ENCODE peak calls at places on chromosome 14, in ten cellular contexts. One of them, this sample, is unnamed.

GRCh38 chr14:93029911-93030555 is 85.7 kb downstream of the ITPK1 start:
- DNase-seq in cardiac muscle cell: no peak
- DNase-seq in neural progenitor cell: no peak
- DNase-seq in hippocampal formation: peak; percentile 20
- DNase-seq in thoracic aorta: no peak
- DNase-seq in T-helper 1 cell: no peak
- DNase-seq in A549: no peak
- DNase-seq in myocyte: no peak
- DNase-seq in CD8-positive, alpha-beta T cell: no peak
- DNase-seq in HT1080: no peak
- DNase-seq in this sample: no peak

GRCh38 chr14:104081951-104082464 is 3.5 kb upstream of the ASPG start:
- DNase-seq in cardiac muscle cell: no peak
- DNase-seq in neural progenitor cell: no peak
- DNase-seq in hippocampal formation: no peak
- DNase-seq in thoracic aorta: no peak
- DNase-seq in T-helper 1 cell: no peak
- DNase-seq in A549: no peak
- DNase-seq in myocyte: no peak
- DNase-seq in CD8-positive, alpha-beta T cell: no peak
- DNase-seq in HT1080: no peak
- DNase-seq in this sample: no peak

GRCh38 chr14:44564908-44565307 is 57.8 kb upstream of the FSCB start:
- DNase-seq in cardiac muscle cell: peak; percentile 18
- DNase-seq in neural progenitor cell: no peak
- DNase-seq in hippocampal formation: no peak
- DNase-seq in thoracic aorta: no peak
- DNase-seq in T-helper 1 cell: no peak
- DNase-seq in A549: no peak
- DNase-seq in myocyte: no peak
- DNase-seq in CD8-positive, alpha-beta T cell: no peak
- DNase-seq in HT1080: peak; percentile 12
- DNase-seq in this sample: no peak

GRCh38 chr14:32940711-32941667 is 2.3 kb downstream of the NPAS3 start:
- DNase-seq in cardiac muscle cell: no peak
- DNase-seq in neural progenitor cell: no peak
- DNase-seq in hippocampal formation: no peak
- DNase-seq in thoracic aorta: no peak
- DNase-seq in T-helper 1 cell: no peak
- DNase-seq in A549: no peak
- DNase-seq in myocyte: no peak
- DNase-seq in CD8-positive, alpha-beta T cell: no peak
- DNase-seq in HT1080: no peak
- DNase-seq in this sample: no peak

GRCh38 chr14:104286496-104286895 is 148.1 kb downstream of the KIF26A start:
- DNase-seq in cardiac muscle cell: no peak
- DNase-seq in neural progenitor cell: no peak
- DNase-seq in hippocampal formation: no peak
- DNase-seq in thoracic aorta: no peak
- DNase-seq in T-helper 1 cell: no peak
- DNase-seq in A549: no peak
- DNase-seq in myocyte: no peak
- DNase-seq in CD8-positive, alpha-beta T cell: no peak
- DNase-seq in HT1080: no peak
- DNase-seq in this sample: no peak

GRCh38 chr14:70707138-70708038 is 65.7 kb downstream of the TTC9 start:
- DNase-seq in cardiac muscle cell: peak; percentile 63
- DNase-seq in neural progenitor cell: no peak
- DNase-seq in hippocampal formation: no peak
- DNase-seq in thoracic aorta: no peak
- DNase-seq in T-helper 1 cell: no peak
- DNase-seq in A549: no peak
- DNase-seq in myocyte: peak; percentile 80
- DNase-seq in CD8-positive, alpha-beta T cell: no peak
- DNase-seq in HT1080: peak; percentile 91
- DNase-seq in this sample: no peak

GRCh38 chr14:25032092-25032784 is 17.7 kb downstream of the STXBP6 start:
- DNase-seq in cardiac muscle cell: no peak
- DNase-seq in neural progenitor cell: no peak
- DNase-seq in hippocampal formation: no peak
- DNase-seq in thoracic aorta: no peak
- DNase-seq in T-helper 1 cell: no peak
- DNase-seq in A549: no peak
- DNase-seq in myocyte: no peak
- DNase-seq in CD8-positive, alpha-beta T cell: no peak
- DNase-seq in HT1080: peak; percentile 67
- DNase-seq in this sample: no peak

GRCh38 chr14:72737560-72737943 is 156.3 kb downstream of the DPF3 start:
- DNase-seq in cardiac muscle cell: no peak
- DNase-seq in neural progenitor cell: no peak
- DNase-seq in hippocampal formation: no peak
- DNase-seq in thoracic aorta: no peak
- DNase-seq in T-helper 1 cell: no peak
- DNase-seq in A549: no peak
- DNase-seq in myocyte: no peak
- DNase-seq in CD8-positive, alpha-beta T cell: no peak
- DNase-seq in HT1080: no peak
- DNase-seq in this sample: no peak

GRCh38 chr14:28767851-28768548 is 1.4 kb downstream of the FOXG1 start:
- DNase-seq in cardiac muscle cell: no peak
- DNase-seq in neural progenitor cell: peak; percentile 78
- DNase-seq in hippocampal formation: no peak
- DNase-seq in thoracic aorta: no peak
- DNase-seq in T-helper 1 cell: no peak
- DNase-seq in A549: no peak
- DNase-seq in myocyte: no peak
- DNase-seq in CD8-positive, alpha-beta T cell: no peak
- DNase-seq in HT1080: no peak
- DNase-seq in this sample: no peak

GRCh38 chr14:93744876-93745275 is 43.4 kb downstream of the PRIMA1 start:
- DNase-seq in cardiac muscle cell: no peak
- DNase-seq in neural progenitor cell: no peak
- DNase-seq in hippocampal formation: no peak
- DNase-seq in thoracic aorta: no peak
- DNase-seq in T-helper 1 cell: no peak
- DNase-seq in A549: no peak
- DNase-seq in myocyte: no peak
- DNase-seq in CD8-positive, alpha-beta T cell: no peak
- DNase-seq in HT1080: no peak
- DNase-seq in this sample: no peak

GRCh38 chr14:104972301-104973211 is 5.6 kb downstream of the AHNAK2 start:
- DNase-seq in cardiac muscle cell: no peak
- DNase-seq in neural progenitor cell: no peak
- DNase-seq in hippocampal formation: no peak
- DNase-seq in thoracic aorta: no peak
- DNase-seq in T-helper 1 cell: no peak
- DNase-seq in A549: peak; percentile 79
- DNase-seq in myocyte: peak; percentile 93
- DNase-seq in CD8-positive, alpha-beta T cell: no peak
- DNase-seq in HT1080: peak; percentile 92
- DNase-seq in this sample: no peak

GRCh38 chr14:64200170-64200569 is 94.0 kb downstream of the ESR2 start:
- DNase-seq in cardiac muscle cell: no peak
- DNase-seq in neural progenitor cell: no peak
- DNase-seq in hippocampal formation: no peak
- DNase-seq in thoracic aorta: no peak
- DNase-seq in T-helper 1 cell: no peak
- DNase-seq in A549: no peak
- DNase-seq in myocyte: no peak
- DNase-seq in CD8-positive, alpha-beta T cell: no peak
- DNase-seq in HT1080: no peak
- DNase-seq in this sample: no peak

GRCh38 chr14:96206461-96206860 is 1.8 kb downstream of the BDKRB2 start:
- DNase-seq in cardiac muscle cell: no peak
- DNase-seq in neural progenitor cell: no peak
- DNase-seq in hippocampal formation: no peak
- DNase-seq in thoracic aorta: no peak
- DNase-seq in T-helper 1 cell: no peak
- DNase-seq in A549: no peak
- DNase-seq in myocyte: no peak
- DNase-seq in CD8-positive, alpha-beta T cell: no peak
- DNase-seq in HT1080: no peak
- DNase-seq in this sample: no peak

GRCh38 chr14:105850853-105851581 is 324.6 kb downstream of the TMEM121 start:
- DNase-seq in cardiac muscle cell: no peak
- DNase-seq in neural progenitor cell: no peak
- DNase-seq in hippocampal formation: no peak
- DNase-seq in thoracic aorta: no peak
- DNase-seq in T-helper 1 cell: no peak
- DNase-seq in A549: no peak
- DNase-seq in myocyte: no peak
- DNase-seq in CD8-positive, alpha-beta T cell: peak; percentile 8
- DNase-seq in HT1080: no peak
- DNase-seq in this sample: no peak

GRCh38 chr14:71078481-71078880 is 171.2 kb downstream of the PCNX1 start:
- DNase-seq in cardiac muscle cell: no peak
- DNase-seq in neural progenitor cell: no peak
- DNase-seq in hippocampal formation: no peak
- DNase-seq in thoracic aorta: no peak
- DNase-seq in T-helper 1 cell: no peak
- DNase-seq in A549: no peak
- DNase-seq in myocyte: no peak
- DNase-seq in CD8-positive, alpha-beta T cell: no peak
- DNase-seq in HT1080: no peak
- DNase-seq in this sample: no peak